ENCODE peak calls at places on chromosomes 12 and 14, in six cellular contexts. A, C, B, U, G and Y are unnamed samples.
A peak's percentile ranks its signal among the peaks of the same experiment; 100 is the strongest.

GRCh38 chr12:113268621-113269020 is 47.4 kb downstream of the TPCN1 start:
- DNase-seq in A (peak; percentile 22), C (no peak), B (no peak), U (no peak), G (no peak), Y (no peak)

GRCh38 chr12:82730832-82731497 is 44.3 kb downstream of the TMTC2 start:
- DNase-seq in A (no peak), C (no peak), B (no peak), U (peak; percentile 4), G (no peak), Y (peak; percentile 96)

GRCh38 chr12:9049520-9050133 is 60.3 kb downstream of the KLRG1 start:
- DNase-seq in A (no peak), C (peak; percentile 58), B (no peak), U (peak; percentile 52), G (peak; percentile 48), Y (peak; percentile 68)

GRCh38 chr12:54232790-54233189 is 44.0 kb upstream of the SMUG1 start:
- DNase-seq in A (no peak), C (no peak), B (no peak), U (peak; percentile 66), G (no peak), Y (peak; percentile 60)

GRCh38 chr14:100502622-100503220 is 84.5 kb downstream of the BEGAIN start:
- DNase-seq in A (no peak), C (peak; percentile 35), B (no peak), U (no peak), G (no peak), Y (no peak)

GRCh38 chr12:7210642-7211151 is 21.2 kb downstream of the PEX5 start:
- DNase-seq in A (no peak), C (no peak), B (no peak), U (no peak), G (no peak), Y (no peak)

GRCh38 chr12:54935235-54935951 is 49.2 kb downstream of the TESPA1 start:
- DNase-seq in A (no peak), C (peak; percentile 68), B (no peak), U (peak; percentile 91), G (peak; percentile 77), Y (peak; percentile 81)

GRCh38 chr14:74589291-74589879 is 22.7 kb downstream of the LTBP2 start:
- DNase-seq in A (no peak), C (no peak), B (no peak), U (no peak), G (no peak), Y (no peak)

GRCh38 chr14:36506732-36507614 is 13.1 kb downstream of the NKX2-1 start:
- DNase-seq in A (no peak), C (no peak), B (no peak), U (no peak), G (no peak), Y (no peak)

GRCh38 chr14:65411656-65412188 is 808 bp upstream of the FUT8 start:
- DNase-seq in A (peak; percentile 90), C (peak; percentile 73), B (peak; percentile 95), U (peak; percentile 91), G (peak; percentile 83), Y (peak; percentile 95)

GRCh38 chr14:65412881-65413738 is 580 bp downstream of the FUT8 start:
- DNase-seq in A (no peak), C (peak; percentile 54), B (peak; percentile 56), U (peak; percentile 73), G (no peak), Y (peak; percentile 91)

GRCh38 chr14:65410640-65411039 is 1.9 kb upstream of the FUT8 start:
- DNase-seq in A (no peak), C (no peak), B (no peak), U (no peak), G (no peak), Y (no peak)

GRCh38 chr14:65413739-65414045 is 1.2 kb downstream of the FUT8 start:
- DNase-seq in A (no peak), C (no peak), B (no peak), U (no peak), G (no peak), Y (no peak)

GRCh38 chr14:65412189-65412846 is at the start of gene FUT8:
- DNase-seq in A (peak; percentile 96), C (peak; percentile 67), B (peak; percentile 94), U (peak; percentile 94), G (peak; percentile 88), Y (peak; percentile 98)
- TF ChIP-seq CTCF in A (peak; percentile 47), C (peak; percentile 45), B (peak; percentile 47), U (peak; percentile 84), G (peak; percentile 49), Y (peak; percentile 70)

GRCh38 chr12:32443491-32443890 is 44.1 kb downstream of the FGD4 start:
- DNase-seq in A (no peak), C (no peak), B (no peak), U (no peak), G (no peak), Y (no peak)

GRCh38 chr12:32435921-32436710 is 36.8 kb downstream of the FGD4 start:
- DNase-seq in A (no peak), C (no peak), B (no peak), U (peak; percentile 40), G (no peak), Y (no peak)

GRCh38 chr12:32444895-32445294 is 45.5 kb downstream of the FGD4 start:
- DNase-seq in A (no peak), C (peak; percentile 11), B (no peak), U (peak; percentile 77), G (peak; percentile 86), Y (peak; percentile 89)

GRCh38 chr12:32437095-32437515 is 37.7 kb downstream of the FGD4 start:
- DNase-seq in A (peak; percentile 13), C (no peak), B (no peak), U (peak; percentile 92), G (peak; percentile 32), Y (peak; percentile 91)

DNA sequence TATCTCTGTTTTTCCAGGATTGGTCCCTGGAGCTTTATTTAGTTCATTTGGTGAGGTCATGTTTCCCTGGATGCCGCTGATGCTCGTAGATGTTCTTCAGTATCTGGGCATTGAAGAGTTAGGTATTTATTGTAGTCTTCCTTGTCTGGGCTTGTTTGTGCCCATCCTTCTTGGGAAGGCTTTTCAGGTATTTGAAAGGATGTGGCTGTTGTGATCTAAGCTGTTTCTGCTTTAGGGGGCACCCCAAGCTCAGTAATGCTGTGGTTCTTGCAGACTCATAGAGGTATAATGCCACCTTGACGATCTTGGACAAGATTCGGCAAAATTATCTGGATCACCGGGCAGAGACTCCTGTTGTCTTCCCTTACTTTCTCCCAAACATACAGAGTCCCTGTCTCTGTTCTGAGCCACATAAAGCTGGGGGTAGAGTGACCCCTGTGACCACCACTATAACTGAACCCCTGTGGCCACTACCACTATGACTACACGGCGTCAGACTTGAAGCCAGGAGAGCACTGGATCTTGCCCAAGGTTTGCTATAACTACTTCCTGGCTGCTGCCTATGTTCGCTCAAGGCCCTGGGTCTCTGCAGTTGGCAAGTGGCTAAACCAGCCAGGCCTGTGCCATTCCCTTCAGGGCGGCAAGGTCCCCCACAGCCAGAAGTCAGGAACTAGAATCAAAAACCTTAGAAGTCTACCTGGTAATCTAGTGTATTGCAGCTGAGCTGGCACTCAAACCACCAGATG is 40.9 kb downstream of the FGD4 start:
- DNase-seq in A (no peak), C (no peak), B (no peak), U (no peak), G (no peak), Y (no peak)
- H3K4me1 ChIP-seq in A (peaks cover 1% of the 10 kb centered on the region), C (no peaks in the 10 kb centered on the region), B (no peaks in the 10 kb centered on the region), U (peaks cover 9% of the 10 kb centered on the region), G (peaks cover 30% of the 10 kb centered on the region), Y (peaks cover 6% of the 10 kb centered on the region)

DNA sequence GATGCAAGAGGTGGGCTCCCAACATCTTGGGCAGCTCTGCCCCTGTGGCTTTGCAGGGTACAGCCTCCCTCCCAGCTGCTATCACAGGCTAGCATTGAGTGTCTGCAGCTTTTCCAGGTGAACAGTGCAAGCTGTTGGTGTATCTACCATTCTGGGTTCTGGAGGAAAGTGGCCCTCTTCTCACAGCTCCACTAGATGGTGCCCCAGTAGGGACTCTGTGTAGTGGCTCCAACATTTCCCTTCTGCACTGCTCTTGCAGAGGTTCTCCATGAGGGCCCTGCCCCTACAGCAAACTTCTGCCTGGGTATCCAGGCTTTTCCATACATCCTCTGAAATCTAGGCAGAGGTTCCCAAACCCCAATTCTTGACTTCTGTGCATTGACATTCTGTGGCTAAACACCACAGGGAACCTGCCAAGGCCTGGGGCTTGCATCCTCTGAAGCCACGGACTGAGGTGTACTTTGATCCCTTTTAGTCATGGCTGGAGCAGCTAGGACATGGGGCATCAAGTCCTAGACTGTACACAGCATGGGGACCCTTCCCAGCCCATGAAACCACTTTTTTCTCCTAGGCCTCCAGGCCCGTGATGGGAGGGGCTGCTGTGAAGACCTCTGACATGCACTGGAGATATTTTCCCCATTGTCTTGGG is 24.0 kb upstream of the SLC38A1 start:
- DNase-seq in A (no peak), C (no peak), B (no peak), U (no peak), G (no peak), Y (peak; percentile 19)
- TF ChIP-seq CTCF in A (no peak), C (no peak), B (no peak), U (no peak), G (no peak), Y (peak; percentile 14)

DNA sequence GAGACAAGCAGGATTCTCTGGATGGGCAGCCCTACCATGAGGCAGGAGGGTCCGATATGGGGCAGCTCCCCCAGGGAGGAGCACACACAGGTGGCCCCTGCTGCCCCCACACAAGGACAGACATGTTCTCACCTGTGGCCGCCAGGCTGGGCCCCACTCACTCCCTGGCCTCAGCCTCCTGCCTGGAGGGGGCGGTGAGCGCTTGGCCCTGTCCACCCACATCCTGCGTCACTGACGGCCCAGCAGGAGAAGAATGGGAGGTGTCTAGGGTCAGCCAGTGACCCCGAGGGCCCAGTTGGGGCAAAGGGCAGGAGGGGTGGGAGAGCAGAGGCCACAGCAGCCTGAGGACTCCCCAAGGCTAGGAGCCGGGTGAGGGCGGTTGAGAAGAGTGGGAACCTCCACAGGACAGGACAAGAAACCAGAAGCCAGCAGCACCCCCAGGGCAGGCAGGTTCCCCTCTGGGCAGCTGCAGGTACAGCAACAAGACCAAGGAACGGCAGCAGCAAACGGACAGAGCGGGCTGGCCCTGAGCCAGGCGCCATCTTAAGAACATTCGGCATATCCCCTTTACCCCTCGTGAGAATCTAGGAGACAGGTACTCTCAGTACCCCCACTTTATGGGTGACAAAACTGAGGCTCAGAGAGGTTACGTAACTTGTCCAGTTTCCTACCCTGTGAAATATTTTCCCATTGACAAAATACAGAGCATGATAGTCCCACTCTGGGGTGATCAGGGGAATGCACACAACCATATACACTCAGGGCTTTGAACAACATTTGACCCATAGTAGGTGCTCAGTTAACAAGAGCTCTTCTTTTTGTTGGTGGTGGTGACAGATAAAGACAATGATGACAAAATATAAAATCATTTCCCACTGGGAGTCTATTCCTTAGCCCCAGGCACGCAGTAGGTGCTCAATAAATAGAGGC is 74.3 kb downstream of the NCOR2 start:
- DNase-seq in A (no peak), C (peak; percentile 69), B (no peak), U (no peak), G (no peak), Y (no peak)
- H3K4me1 ChIP-seq in A (peaks cover 24% of the 10 kb centered on the region), C (peaks cover 76% of the 10 kb centered on the region), B (peaks cover 23% of the 10 kb centered on the region), U (peaks cover 13% of the 10 kb centered on the region), G (no peaks in the 10 kb centered on the region), Y (peaks cover 66% of the 10 kb centered on the region)